ENCODE peak calls at places on chromosomes 2 and 18, in nine cellular contexts. R is neuronal stem cell, Q is upper lobe of right lung, C is lower lobe of right lung, P is ovary, Z is dorsolateral prefrontal cortex, U is OCI-LY7, A is endodermal cell, J is A549. F is an unnamed sample.

GRCh38 chr2:241730679-241731293 is 3.6 kb upstream of the D2HGDH start:
- DNase-seq in R (no peak), Q (no peak), C (no peak), P (no peak), Z (no peak), U (no peak), A (no peak), J (no peak), F (peak)

GRCh38 chr18:55458456-55459238 is 129.3 kb downstream of the TCF4 start:
- DNase-seq in R (peak), Q (no peak), C (no peak), P (no peak), Z (peak), U (no peak), A (no peak), J (no peak), F (no peak)

GRCh38 chr2:241545113-241545512 is 13.4 kb upstream of the BOK start:
- DNase-seq in R (no peak), Q (no peak), C (no peak), P (no peak), Z (no peak), U (no peak), A (peak), J (no peak), F (no peak)

GRCh38 chr2:17894005-17894404 is 15.5 kb downstream of the KCNS3 start:
- DNase-seq in R (no peak), Q (no peak), C (no peak), P (no peak), Z (no peak), U (no peak), A (peak), J (no peak), F (no peak)

GRCh38 chr2:140842110-140842509 is 1288.7 kb downstream of the LRP1B start:
- DNase-seq in R (no peak), Q (no peak), C (no peak), P (no peak), Z (peak), U (no peak), A (no peak), J (no peak), F (no peak)

GRCh38 chr18:7904529-7904928 is 337.4 kb downstream of the PTPRM start:
- DNase-seq in R (no peak), Q (no peak), C (no peak), P (no peak), Z (no peak), U (no peak), A (no peak), J (no peak), F (no peak)

GRCh38 chr2:179546656-179547055 is 282.0 kb upstream of the SESTD1 start:
- DNase-seq in R (no peak), Q (no peak), C (no peak), P (no peak), Z (no peak), U (no peak), A (no peak), J (no peak), F (no peak)

GRCh38 chr2:239226677-239227076 is 174.1 kb downstream of the HDAC4 start:
- DNase-seq in R (no peak), Q (no peak), C (no peak), P (no peak), Z (no peak), U (no peak), A (no peak), J (no peak), F (no peak)

GRCh38 chr18:48529796-48530195 is 9.0 kb upstream of the CTIF start:
- DNase-seq in R (no peak), Q (no peak), C (no peak), P (no peak), Z (no peak), U (no peak), A (peak), J (no peak), F (no peak)

GRCh38 chr2:66555076-66555475 is 120.2 kb downstream of the MEIS1 start:
- DNase-seq in R (no peak), Q (no peak), C (no peak), P (no peak), Z (no peak), U (no peak), A (no peak), J (no peak), F (no peak)

GRCh38 chr18:77071061-77071460 is 61.5 kb downstream of the MBP start:
- DNase-seq in R (no peak), Q (no peak), C (no peak), P (no peak), Z (no peak), U (no peak), A (no peak), J (no peak), F (no peak)

GRCh38 chr18:28365406-28365805 is 188.5 kb upstream of the CDH2 start:
- DNase-seq in R (no peak), Q (no peak), C (no peak), P (no peak), Z (no peak), U (no peak), A (no peak), J (no peak), F (no peak)

GRCh38 chr18:65755616-65756015 is 4.8 kb downstream of the CDH7 start:
- DNase-seq in R (no peak), Q (no peak), C (no peak), P (no peak), Z (no peak), U (no peak), A (no peak), J (no peak), F (no peak)

GRCh38 chr2:38509322-38509946 is 93.3 kb downstream of the HNRNPLL start:
- DNase-seq in R (no peak), Q (no peak), C (no peak), P (no peak), Z (no peak), U (no peak), A (no peak), J (no peak), F (no peak)

GRCh38 chr2:38405917-38406596 is 29.0 kb upstream of the ATL2 start:
- DNase-seq in R (no peak), Q (no peak), C (no peak), P (no peak), Z (no peak), U (no peak), A (no peak), J (no peak), F (no peak)

GRCh38 chr2:101388232-101388631 is 929 bp upstream of the CREG2 start:
- DNase-seq in R (no peak), Q (no peak), C (no peak), P (no peak), Z (no peak), U (no peak), A (no peak), J (no peak), F (no peak)

GRCh38 chr2:128466377-128467175 is 147.9 kb upstream of the HS6ST1 start:
- DNase-seq in R (no peak), Q (peak), C (no peak), P (no peak), Z (peak), U (no peak), A (peak), J (no peak), F (no peak)

GRCh38 chr2:219120082-219120481 is 40.5 kb downstream of the NHEJ1 start:
- DNase-seq in R (no peak), Q (no peak), C (no peak), P (no peak), Z (no peak), U (no peak), A (no peak), J (no peak), F (no peak)

GRCh38 chr2:219059725-219060682 is 717 bp downstream of the IHH start:
- DNase-seq in R (no peak), Q (peak), C (no peak), P (no peak), Z (no peak), U (no peak), A (peak), J (no peak), F (no peak)

GRCh38 chr2:44964704-44965343 is 23.3 kb downstream of the SIX3 start:
- DNase-seq in R (no peak), Q (no peak), C (no peak), P (no peak), Z (no peak), U (peak), A (peak), J (no peak), F (no peak)

GRCh38 chr2:170525566-170525900 is 189.6 kb upstream of the SP5 start:
- DNase-seq in R (no peak), Q (peak), C (peak), P (peak), Z (no peak), U (no peak), A (peak), J (peak), F (no peak)

GRCh38 chr2:114729025-114729424 is 286.6 kb downstream of the DPP10 start:
- DNase-seq in R (no peak), Q (no peak), C (no peak), P (no peak), Z (no peak), U (no peak), A (no peak), J (no peak), F (peak)

GRCh38 chr2:242022550-242023290 is 153.2 kb downstream of the RTP5 start:
- DNase-seq in R (no peak), Q (peak), C (no peak), P (no peak), Z (no peak), U (peak), A (no peak), J (no peak), F (peak)

GRCh38 chr2:129925381-129925780 is 54.1 kb upstream of the RAB6C start:
- DNase-seq in R (no peak), Q (no peak), C (no peak), P (no peak), Z (no peak), U (no peak), A (no peak), J (no peak), F (no peak)

GRCh38 chr2:218711550-218711929 is 905 bp downstream of the TTLL4 start:
- DNase-seq in R (no peak), Q (no peak), C (no peak), P (no peak), Z (no peak), U (peak), A (no peak), J (no peak), F (no peak)

GRCh38 chr2:28391564-28392296 is 928 bp upstream of the FOSL2 start:
- DNase-seq in R (peak), Q (peak), C (peak), P (peak), Z (no peak), U (peak), A (peak), J (peak), F (no peak)

GRCh38 chr2:28393115-28393836 is 618 bp downstream of the FOSL2 start:
- DNase-seq in R (no peak), Q (peak), C (peak), P (peak), Z (peak), U (no peak), A (peak), J (no peak), F (no peak)

GRCh38 chr2:28394331-28394877 is 1.7 kb downstream of the FOSL2 start:
- DNase-seq in R (no peak), Q (peak), C (peak), P (peak), Z (no peak), U (no peak), A (no peak), J (no peak), F (no peak)

GRCh38 chr2:28390857-28391563 is 1.6 kb upstream of the FOSL2 start:
- DNase-seq in R (no peak), Q (peak), C (peak), P (peak), Z (peak), U (peak), A (peak), J (peak), F (no peak)

DNA sequence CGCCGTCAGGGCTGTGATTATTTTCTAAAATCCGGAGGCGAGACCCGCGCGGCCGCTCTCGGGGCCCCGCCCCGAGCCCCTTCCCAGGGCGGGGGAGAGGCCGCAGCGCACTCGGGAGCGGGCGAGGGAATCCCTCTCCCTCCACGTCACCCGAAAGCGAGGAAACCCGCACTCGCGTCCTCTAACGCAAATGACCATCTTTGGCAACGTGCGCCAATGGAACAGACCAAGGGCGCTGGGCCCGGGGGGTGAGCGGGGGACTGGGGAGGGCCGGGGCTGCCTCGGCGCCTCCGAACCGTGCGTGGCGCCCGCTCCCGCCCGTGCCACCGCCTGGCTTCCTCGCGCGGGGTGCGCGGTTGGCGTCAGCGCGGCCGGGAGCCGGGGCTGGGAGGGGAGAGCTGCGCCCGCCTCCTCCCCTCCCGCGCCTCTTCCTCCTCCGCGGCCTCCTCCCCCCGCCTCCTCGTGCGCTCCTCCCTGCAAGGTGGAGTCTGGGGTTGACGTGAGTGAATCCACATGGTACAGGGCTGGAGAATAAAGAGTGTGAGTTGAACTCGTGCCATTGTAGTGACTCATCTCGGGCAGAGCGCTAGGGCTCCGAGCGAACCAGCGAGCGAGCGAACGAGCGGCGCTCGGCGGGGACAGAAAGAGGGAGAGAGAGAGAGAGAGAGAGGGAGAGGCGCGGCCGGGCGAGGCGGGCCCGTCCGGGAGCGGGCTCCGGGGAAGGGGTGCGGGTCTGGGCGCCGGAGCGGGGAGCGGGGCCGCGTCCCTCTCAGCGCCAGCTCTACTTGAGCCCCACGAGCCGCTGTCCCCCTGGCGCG is at the start of gene FOSL2:
- DNase-seq in R (peak), Q (peak), C (peak), P (peak), Z (peak), U (peak), A (peak), J (peak), F (peak)
- H3K4me3 ChIP-seq in R (peak), Q (peak), C (peak), P (peak), Z (peak), U (peak), A (peak), J (peak), F (peak)

DNA sequence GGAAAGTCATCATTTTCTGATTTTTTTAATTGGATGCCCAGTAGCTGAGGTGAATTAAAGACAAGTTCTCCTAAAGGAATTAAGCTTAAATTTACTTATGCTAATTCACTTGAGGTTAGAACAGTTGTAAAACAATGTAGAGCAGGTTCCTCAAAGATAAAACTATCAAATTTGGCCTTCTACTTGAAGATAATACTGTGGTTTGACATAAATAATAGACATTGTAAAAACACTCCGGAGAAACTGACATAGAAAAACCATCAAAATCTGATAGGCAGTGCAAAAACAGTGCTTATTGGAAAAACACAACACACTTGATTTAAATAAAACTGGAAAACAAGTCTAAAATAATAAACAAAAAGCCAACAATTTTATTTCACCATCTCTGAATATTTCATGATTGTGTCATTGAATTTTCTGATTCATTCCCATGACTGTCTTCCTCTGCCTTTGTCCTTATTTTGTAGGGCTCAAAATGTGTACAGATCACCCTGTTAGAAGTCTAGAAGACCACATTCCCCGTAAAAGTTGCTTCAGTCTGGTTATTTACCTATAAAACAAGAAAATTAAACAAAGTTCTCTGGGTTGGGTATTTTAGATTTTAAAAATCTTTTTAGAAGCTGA is 28.3 kb upstream of the SLC40A1 start:
- DNase-seq in R (no peak), Q (no peak), C (no peak), P (no peak), Z (no peak), U (no peak), A (no peak), J (no peak), F (no peak)
- H3K4me3 ChIP-seq in R (no peak), Q (no peak), C (no peak), P (no peak), Z (no peak), U (no peak), A (no peak), J (no peak), F (no peak)

GRCh38 chr2:676647-677055 is 555 bp downstream of the TMEM18 start:
- DNase-seq in R (peak), Q (peak), C (peak), P (peak), Z (peak), U (peak), A (peak), J (peak), F (peak)
- H3K4me3 ChIP-seq in R (peak), Q (peak), C (peak), P (peak), Z (peak), U (peak), A (peak), J (peak), F (peak)

GRCh38 chr18:22167091-22167470 is 2.3 kb upstream of the GATA6 start:
- DNase-seq in R (no peak), Q (no peak), C (no peak), P (peak), Z (no peak), U (no peak), A (peak), J (peak), F (no peak)

GRCh38 chr18:22166070-22166972 is 3.1 kb upstream of the GATA6 start:
- DNase-seq in R (no peak), Q (peak), C (no peak), P (peak), Z (no peak), U (no peak), A (peak), J (peak), F (no peak)

GRCh38 chr18:22168360-22168921 is 948 bp upstream of the GATA6 start:
- DNase-seq in R (no peak), Q (no peak), C (no peak), P (no peak), Z (no peak), U (no peak), A (peak), J (peak), F (no peak)

GRCh38 chr18:22169011-22169888 is at the start of gene GATA6:
- DNase-seq in R (peak), Q (peak), C (peak), P (peak), Z (no peak), U (no peak), A (peak), J (peak), F (peak)

DNA sequence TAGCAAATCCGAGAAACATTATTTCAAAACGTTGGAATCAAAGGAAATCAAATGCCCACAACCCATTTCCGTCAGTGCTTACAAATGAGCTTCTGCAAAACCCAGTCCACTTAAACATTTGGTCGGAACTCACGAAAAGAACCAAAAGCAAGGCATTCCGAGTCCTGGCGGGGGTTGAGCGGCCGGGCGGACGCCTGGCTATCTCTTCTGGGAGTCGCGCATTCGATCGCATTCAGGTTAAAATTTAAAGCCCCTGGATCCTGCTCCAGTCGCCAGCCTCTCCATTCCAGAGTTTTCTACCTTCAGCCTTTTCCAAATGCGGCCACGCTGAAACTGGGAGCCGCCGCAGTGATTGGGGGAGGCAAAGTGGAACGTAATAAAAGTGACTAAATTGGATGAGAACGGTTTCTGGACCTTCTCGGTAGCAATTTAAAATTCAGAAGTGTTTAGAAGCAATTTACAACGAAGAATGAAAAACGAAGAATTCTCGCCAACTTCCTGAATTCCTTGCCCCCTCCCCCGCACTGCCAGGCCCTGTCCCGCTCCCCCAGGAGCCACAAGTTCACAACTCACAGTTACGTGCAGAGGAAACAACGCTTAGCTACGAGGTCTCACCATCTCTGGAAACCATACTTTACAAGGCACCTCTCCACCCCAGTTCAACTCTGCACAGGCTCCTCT is 1.8 kb upstream of the GATA6 start:
- DNase-seq in R (peak), Q (no peak), C (no peak), P (peak), Z (no peak), U (no peak), A (peak), J (peak), F (no peak)
- H3K4me3 ChIP-seq in R (no peak), Q (peak), C (peak), P (peak), Z (no peak), U (no peak), A (peak), J (peak), F (no peak)

DNA sequence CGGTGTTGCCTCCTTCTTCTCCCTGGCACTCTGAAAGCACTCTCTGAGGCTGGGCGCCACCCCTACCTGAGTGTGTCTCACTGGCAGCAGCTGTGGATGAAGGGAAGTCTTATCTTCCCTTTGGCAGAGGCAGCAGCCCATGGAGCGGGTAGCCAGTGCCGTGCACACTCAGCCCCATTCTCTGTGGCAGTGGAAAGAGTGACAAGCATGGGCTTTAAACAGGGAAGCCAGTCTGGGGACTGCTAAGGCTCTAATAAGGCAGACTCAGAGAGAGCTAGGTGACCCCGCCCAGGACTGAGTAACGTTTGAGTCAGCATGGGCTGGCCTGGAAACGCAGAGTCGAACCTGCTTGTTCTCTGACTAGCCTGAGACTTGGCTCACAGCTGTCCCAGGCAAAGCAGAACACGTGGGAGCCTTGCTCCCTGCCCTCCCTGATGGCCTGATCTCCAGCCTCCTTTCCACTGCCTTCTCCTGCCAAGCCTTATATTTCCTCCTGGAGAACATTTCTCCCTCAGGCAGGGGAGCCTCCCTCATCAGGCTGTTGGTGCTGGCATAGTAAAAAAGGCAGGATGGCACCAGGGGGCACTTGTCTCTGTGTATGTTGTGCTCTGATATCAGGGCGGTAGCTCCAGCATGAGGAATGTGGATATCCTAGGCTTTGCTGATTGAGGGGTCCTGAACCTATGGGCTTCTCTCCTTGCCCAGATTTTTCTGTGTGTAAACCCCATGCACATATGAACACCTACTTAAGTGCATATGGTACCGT is 93.9 kb upstream of the LGALSL start:
- DNase-seq in R (no peak), Q (peak), C (peak), P (peak), Z (no peak), U (peak), A (peak), J (peak), F (no peak)
- H3K4me3 ChIP-seq in R (peak), Q (no peak), C (no peak), P (no peak), Z (no peak), U (peak), A (no peak), J (no peak), F (no peak)

GRCh38 chr2:110802213-110802932 is 70.0 kb downstream of the ACOXL start:
- DNase-seq in R (no peak), Q (no peak), C (no peak), P (no peak), Z (no peak), U (no peak), A (peak), J (no peak), F (no peak)
- H3K4me3 ChIP-seq in R (no peak), Q (no peak), C (no peak), P (no peak), Z (no peak), U (no peak), A (no peak), J (no peak), F (no peak)

GRCh38 chr2:174763793-174764179 is 486 bp downstream of the CHRNA1 start:
- DNase-seq in R (no peak), Q (no peak), C (no peak), P (no peak), Z (no peak), U (no peak), A (no peak), J (no peak), F (no peak)
- H3K4me3 ChIP-seq in R (no peak), Q (no peak), C (no peak), P (no peak), Z (no peak), U (no peak), A (no peak), J (no peak), F (no peak)

F was measured in Jurkat, Clone E6-1.